ENCODE peak calls at places on chromosomes 5 and 9, in seven cellular contexts. H is anterior cingulate cortex; D is activated CD4-positive, alpha-beta T cell treated with anti-CD3 and anti-CD28 coated beads, Interleukin-2, amount 10 ng/mL, durations not matched to agents 7 days and 5 days; U is CD4-positive, CD25-positive, alpha-beta regulatory T cell; E is cardiac muscle cell; W is activated T-cell treated with anti-CD3 and anti-CD28 coated beads, Interleukin-2, amount 50 U/mL, for 72 hours; Y is Calu3. R is an unnamed sample.

GRCh38 chr9:84738353-84738752 is 68.8 kb downstream of the NTRK2 start:
- DNase-seq in Y (no peak), H (no peak), D (no peak), W (no peak), U (no peak), E (no peak), R (no peak)

GRCh38 chr9:129559506-129559881 is 61.4 kb downstream of the C9orf50 start:
- DNase-seq in H (no peak), U (no peak), Y (no peak), W (no peak), D (no peak), E (no peak), R (no peak)

GRCh38 chr9:136694163-136694864 is 7.1 kb upstream of the AGPAT2 start:
- DNase-seq in Y (peak), D (peak), E (peak), U (no peak), H (no peak), W (peak), R (peak)

GRCh38 chr5:55333811-55334210 is 26.0 kb downstream of the MTREX start:
- DNase-seq in U (no peak), W (no peak), E (no peak), H (no peak), Y (no peak), D (no peak), R (no peak)

GRCh38 chr5:74575741-74576538 is 64.6 kb downstream of the ENC1 start:
- DNase-seq in H (no peak), W (peak), E (peak), Y (no peak), D (no peak), U (peak), R (peak)

GRCh38 chr5:143499480-143500114 is 96.1 kb upstream of the NR3C1 start:
- DNase-seq in U (no peak), W (no peak), Y (no peak), H (no peak), E (no peak), D (no peak), R (peak)

GRCh38 chr5:96741911-96742310 is 65.8 kb downstream of the ERAP1 start:
- DNase-seq in E (no peak), H (no peak), Y (no peak), D (no peak), U (no peak), W (no peak), R (no peak)

GRCh38 chr9:129483467-129484324 is 137.2 kb downstream of the C9orf50 start:
- DNase-seq in W (no peak), H (peak), D (no peak), E (peak), Y (peak), U (no peak), R (peak)

GRCh38 chr5:94778712-94779111 is 160.2 kb downstream of the SLF1 start:
- DNase-seq in E (no peak), Y (no peak), W (no peak), H (no peak), U (no peak), D (no peak), R (no peak)

GRCh38 chr9:87167616-87168015 is 220.3 kb upstream of the GAS1 start:
- DNase-seq in Y (no peak), W (no peak), D (no peak), U (no peak), H (no peak), E (no peak), R (no peak)

GRCh38 chr5:74649421-74649973 is 9.0 kb upstream of the ENC1 start:
- DNase-seq in Y (no peak), H (no peak), W (no peak), U (no peak), D (no peak), E (no peak), R (no peak)

GRCh38 chr9:93060746-93061259 is 2.3 kb downstream of the SUSD3 start:
- DNase-seq in W (no peak), H (no peak), E (peak), D (no peak), U (peak), Y (no peak), R (peak)

GRCh38 chr5:116938488-116938887 is 363.9 kb upstream of the SEMA6A start:
- DNase-seq in H (peak), E (no peak), D (no peak), W (no peak), U (no peak), Y (no peak), R (no peak)

GRCh38 chr9:94250456-94250855 is 8.6 kb upstream of the ZNF169 start:
- DNase-seq in U (peak), D (peak), E (no peak), H (no peak), W (peak), Y (no peak), R (peak)

GRCh38 chr5:32165-32564 is 59.8 kb upstream of the PLEKHG4B start:
- DNase-seq in U (no peak), Y (no peak), D (no peak), W (no peak), H (no peak), E (no peak), R (no peak)

GRCh38 chr5:88952344-88952743 is 69.4 kb upstream of the MEF2C start:
- DNase-seq in D (no peak), U (no peak), H (no peak), E (peak), W (no peak), Y (peak), R (peak)

GRCh38 chr5:150412319-150413175 is at the start of gene CD74:
- DNase-seq in E (peak), W (peak), D (peak), Y (peak), U (peak), H (peak), R (peak)

GRCh38 chr5:80990527-80990926 is 30.4 kb downstream of the RASGRF2 start:
- DNase-seq in Y (no peak), W (no peak), D (no peak), E (no peak), H (no peak), U (no peak), R (no peak)

GRCh38 chr5:83095973-83096539 is 18.7 kb downstream of the XRCC4 start:
- DNase-seq in W (no peak), D (no peak), E (peak), H (no peak), U (no peak), Y (peak), R (peak)

GRCh38 chr5:159663986-159664385 is 252.3 kb upstream of the ADRA1B start:
- DNase-seq in H (no peak), U (no peak), Y (no peak), W (no peak), E (no peak), D (no peak), R (no peak)

GRCh38 chr9:76818271-76818670 is 54.0 kb downstream of the PCA3 start:
- DNase-seq in Y (peak), E (peak), D (no peak), W (no peak), H (peak), U (no peak), R (peak)

GRCh38 chr5:119355636-119356383 is at the start of gene TNFAIP8:
- DNase-seq in D (peak), H (peak), U (peak), W (peak), Y (peak), E (peak), R (peak)

GRCh38 chr5:65100846-65101678 is 332.3 kb downstream of the CWC27 start:
- DNase-seq in W (peak), U (peak), E (peak), Y (peak), H (no peak), D (peak), R (peak)

GRCh38 chr5:174096619-174097018 is 51.1 kb downstream of the NSG2 start:
- DNase-seq in Y (no peak), E (no peak), W (no peak), U (no peak), D (no peak), H (no peak), R (no peak)

GRCh38 chr9:135613946-135614805 is 25.2 kb downstream of the GLT6D1 start:
- DNase-seq in Y (no peak), H (no peak), W (no peak), D (no peak), E (no peak), U (no peak), R (no peak)

GRCh38 chr5:110377411-110378392 is 348.8 kb downstream of the TMEM232 start:
- DNase-seq in H (no peak), D (no peak), E (no peak), W (no peak), U (no peak), Y (no peak), R (no peak)

GRCh38 chr9:3419892-3420291 is 105.9 kb downstream of the RFX3 start:
- DNase-seq in U (no peak), Y (no peak), E (no peak), D (no peak), W (no peak), H (no peak), R (no peak)

GRCh38 chr9:96486351-96487029 is 36.5 kb downstream of the HABP4 start:
- DNase-seq in H (peak), Y (no peak), E (peak), U (no peak), D (no peak), W (no peak), R (peak)

GRCh38 chr9:72978724-72979123 is 25.9 kb upstream of the ALDH1A1 start:
- DNase-seq in W (no peak), U (no peak), H (no peak), Y (peak), E (peak), D (no peak), R (peak)

GRCh38 chr5:108345541-108346171 is 36.2 kb downstream of the FBXL17 start:
- DNase-seq in E (peak), U (peak), Y (no peak), H (no peak), D (no peak), W (no peak), R (peak)

R was measured in Daoy.